ENCODE peak calls at places on chromosome 17, in nine cellular contexts. One of them, this sample, is unnamed.

GRCh38 chr17:77462101-77462500 is 321.3 kb downstream of the SEC14L1 start:
- DNase-seq in HCT116: no peak
- DNase-seq in T-helper 17 cell: no peak
- DNase-seq in AG09309: no peak
- DNase-seq in stimulated activated CD8-positive, alpha-beta memory T cell treated with anti-CD3 and anti-CD28 coated beads, Interleukin-15, amount 100 ng/mL, for 24 hours: no peak
- DNase-seq in Right ventricle myocardium superior: peak
- DNase-seq in Calu3: no peak
- DNase-seq in activated T-helper 9 cell treated with anti-CD3 and anti-CD28 coated beads, Interleukin-2, amount 50 U/mL, for 16 hours: no peak
- DNase-seq in stomach: no peak
- DNase-seq in this sample: no peak

GRCh38 chr17:66514227-66514806 is 211.9 kb downstream of the PRKCA start:
- DNase-seq in HCT116: no peak
- DNase-seq in T-helper 17 cell: no peak
- DNase-seq in AG09309: no peak
- DNase-seq in stimulated activated CD8-positive, alpha-beta memory T cell treated with anti-CD3 and anti-CD28 coated beads, Interleukin-15, amount 100 ng/mL, for 24 hours: no peak
- DNase-seq in Right ventricle myocardium superior: no peak
- DNase-seq in Calu3: no peak
- DNase-seq in activated T-helper 9 cell treated with anti-CD3 and anti-CD28 coated beads, Interleukin-2, amount 50 U/mL, for 16 hours: no peak
- DNase-seq in stomach: no peak
- DNase-seq in this sample: no peak

GRCh38 chr17:69170377-69170776 is 28.7 kb upstream of the ABCA6 start:
- DNase-seq in HCT116: no peak
- DNase-seq in T-helper 17 cell: no peak
- DNase-seq in AG09309: no peak
- DNase-seq in stimulated activated CD8-positive, alpha-beta memory T cell treated with anti-CD3 and anti-CD28 coated beads, Interleukin-15, amount 100 ng/mL, for 24 hours: no peak
- DNase-seq in Right ventricle myocardium superior: no peak
- DNase-seq in Calu3: no peak
- DNase-seq in activated T-helper 9 cell treated with anti-CD3 and anti-CD28 coated beads, Interleukin-2, amount 50 U/mL, for 16 hours: no peak
- DNase-seq in stomach: no peak
- DNase-seq in this sample: no peak

GRCh38 chr17:31094600-31095238 is at the start of gene NF1:
- DNase-seq in HCT116: peak
- DNase-seq in T-helper 17 cell: peak
- DNase-seq in AG09309: peak
- DNase-seq in stimulated activated CD8-positive, alpha-beta memory T cell treated with anti-CD3 and anti-CD28 coated beads, Interleukin-15, amount 100 ng/mL, for 24 hours: peak
- DNase-seq in Right ventricle myocardium superior: peak
- DNase-seq in Calu3: peak
- DNase-seq in activated T-helper 9 cell treated with anti-CD3 and anti-CD28 coated beads, Interleukin-2, amount 50 U/mL, for 16 hours: peak
- DNase-seq in stomach: peak
- DNase-seq in this sample: peak

GRCh38 chr17:46885956-46886663 is 34.7 kb downstream of the WNT9B start:
- DNase-seq in HCT116: no peak
- DNase-seq in T-helper 17 cell: no peak
- DNase-seq in AG09309: no peak
- DNase-seq in stimulated activated CD8-positive, alpha-beta memory T cell treated with anti-CD3 and anti-CD28 coated beads, Interleukin-15, amount 100 ng/mL, for 24 hours: no peak
- DNase-seq in Right ventricle myocardium superior: no peak
- DNase-seq in Calu3: no peak
- DNase-seq in activated T-helper 9 cell treated with anti-CD3 and anti-CD28 coated beads, Interleukin-2, amount 50 U/mL, for 16 hours: no peak
- DNase-seq in stomach: no peak
- DNase-seq in this sample: no peak

GRCh38 chr17:38554430-38555350 is 51.1 kb downstream of the SRCIN1 start:
- DNase-seq in HCT116: no peak
- DNase-seq in T-helper 17 cell: no peak
- DNase-seq in AG09309: no peak
- DNase-seq in stimulated activated CD8-positive, alpha-beta memory T cell treated with anti-CD3 and anti-CD28 coated beads, Interleukin-15, amount 100 ng/mL, for 24 hours: no peak
- DNase-seq in Right ventricle myocardium superior: no peak
- DNase-seq in Calu3: no peak
- DNase-seq in activated T-helper 9 cell treated with anti-CD3 and anti-CD28 coated beads, Interleukin-2, amount 50 U/mL, for 16 hours: no peak
- DNase-seq in stomach: no peak
- DNase-seq in this sample: no peak

GRCh38 chr17:77420804-77421634 is 280.2 kb downstream of the SEC14L1 start:
- DNase-seq in HCT116: no peak
- DNase-seq in T-helper 17 cell: peak
- DNase-seq in AG09309: no peak
- DNase-seq in stimulated activated CD8-positive, alpha-beta memory T cell treated with anti-CD3 and anti-CD28 coated beads, Interleukin-15, amount 100 ng/mL, for 24 hours: no peak
- DNase-seq in Right ventricle myocardium superior: no peak
- DNase-seq in Calu3: no peak
- DNase-seq in activated T-helper 9 cell treated with anti-CD3 and anti-CD28 coated beads, Interleukin-2, amount 50 U/mL, for 16 hours: no peak
- DNase-seq in stomach: no peak
- DNase-seq in this sample: peak

GRCh38 chr17:75922173-75922961 is 17.7 kb upstream of the MRPL38 start:
- DNase-seq in HCT116: no peak
- DNase-seq in T-helper 17 cell: no peak
- DNase-seq in AG09309: no peak
- DNase-seq in stimulated activated CD8-positive, alpha-beta memory T cell treated with anti-CD3 and anti-CD28 coated beads, Interleukin-15, amount 100 ng/mL, for 24 hours: no peak
- DNase-seq in Right ventricle myocardium superior: no peak
- DNase-seq in Calu3: no peak
- DNase-seq in activated T-helper 9 cell treated with anti-CD3 and anti-CD28 coated beads, Interleukin-2, amount 50 U/mL, for 16 hours: no peak
- DNase-seq in stomach: no peak
- DNase-seq in this sample: no peak

GRCh38 chr17:2241823-2242222 is 61.8 kb downstream of the SMG6 start:
- DNase-seq in HCT116: no peak
- DNase-seq in T-helper 17 cell: no peak
- DNase-seq in AG09309: no peak
- DNase-seq in stimulated activated CD8-positive, alpha-beta memory T cell treated with anti-CD3 and anti-CD28 coated beads, Interleukin-15, amount 100 ng/mL, for 24 hours: no peak
- DNase-seq in Right ventricle myocardium superior: no peak
- DNase-seq in Calu3: no peak
- DNase-seq in activated T-helper 9 cell treated with anti-CD3 and anti-CD28 coated beads, Interleukin-2, amount 50 U/mL, for 16 hours: no peak
- DNase-seq in stomach: no peak
- DNase-seq in this sample: no peak

GRCh38 chr17:34378664-34379101 is 15.7 kb upstream of the CCL1 start:
- DNase-seq in HCT116: no peak
- DNase-seq in T-helper 17 cell: no peak
- DNase-seq in AG09309: no peak
- DNase-seq in stimulated activated CD8-positive, alpha-beta memory T cell treated with anti-CD3 and anti-CD28 coated beads, Interleukin-15, amount 100 ng/mL, for 24 hours: no peak
- DNase-seq in Right ventricle myocardium superior: peak
- DNase-seq in Calu3: no peak
- DNase-seq in activated T-helper 9 cell treated with anti-CD3 and anti-CD28 coated beads, Interleukin-2, amount 50 U/mL, for 16 hours: no peak
- DNase-seq in stomach: no peak
- DNase-seq in this sample: no peak

GRCh38 chr17:45908460-45908859 is 14.1 kb downstream of the MAPT start:
- DNase-seq in HCT116: no peak
- DNase-seq in T-helper 17 cell: no peak
- DNase-seq in AG09309: no peak
- DNase-seq in stimulated activated CD8-positive, alpha-beta memory T cell treated with anti-CD3 and anti-CD28 coated beads, Interleukin-15, amount 100 ng/mL, for 24 hours: no peak
- DNase-seq in Right ventricle myocardium superior: no peak
- DNase-seq in Calu3: no peak
- DNase-seq in activated T-helper 9 cell treated with anti-CD3 and anti-CD28 coated beads, Interleukin-2, amount 50 U/mL, for 16 hours: no peak
- DNase-seq in stomach: no peak
- DNase-seq in this sample: peak

GRCh38 chr17:71085238-71086033 is 916.1 kb downstream of the KCNJ2 start:
- DNase-seq in HCT116: peak
- DNase-seq in T-helper 17 cell: no peak
- DNase-seq in AG09309: no peak
- DNase-seq in stimulated activated CD8-positive, alpha-beta memory T cell treated with anti-CD3 and anti-CD28 coated beads, Interleukin-15, amount 100 ng/mL, for 24 hours: no peak
- DNase-seq in Right ventricle myocardium superior: no peak
- DNase-seq in Calu3: peak
- DNase-seq in activated T-helper 9 cell treated with anti-CD3 and anti-CD28 coated beads, Interleukin-2, amount 50 U/mL, for 16 hours: no peak
- DNase-seq in stomach: peak
- DNase-seq in this sample: peak

GRCh38 chr17:47707884-47708283 is 13.9 kb downstream of the TBKBP1 start:
- DNase-seq in HCT116: no peak
- DNase-seq in T-helper 17 cell: no peak
- DNase-seq in AG09309: no peak
- DNase-seq in stimulated activated CD8-positive, alpha-beta memory T cell treated with anti-CD3 and anti-CD28 coated beads, Interleukin-15, amount 100 ng/mL, for 24 hours: no peak
- DNase-seq in Right ventricle myocardium superior: no peak
- DNase-seq in Calu3: no peak
- DNase-seq in activated T-helper 9 cell treated with anti-CD3 and anti-CD28 coated beads, Interleukin-2, amount 50 U/mL, for 16 hours: no peak
- DNase-seq in stomach: no peak
- DNase-seq in this sample: no peak

GRCh38 chr17:21248495-21248894 is 4.7 kb downstream of the NATD1 start:
- DNase-seq in HCT116: no peak
- DNase-seq in T-helper 17 cell: no peak
- DNase-seq in AG09309: no peak
- DNase-seq in stimulated activated CD8-positive, alpha-beta memory T cell treated with anti-CD3 and anti-CD28 coated beads, Interleukin-15, amount 100 ng/mL, for 24 hours: no peak
- DNase-seq in Right ventricle myocardium superior: no peak
- DNase-seq in Calu3: no peak
- DNase-seq in activated T-helper 9 cell treated with anti-CD3 and anti-CD28 coated beads, Interleukin-2, amount 50 U/mL, for 16 hours: no peak
- DNase-seq in stomach: no peak
- DNase-seq in this sample: no peak

GRCh38 chr17:31693433-31694210 is 165.4 kb downstream of the COPRS start:
- DNase-seq in HCT116: no peak
- DNase-seq in T-helper 17 cell: no peak
- DNase-seq in AG09309: no peak
- DNase-seq in stimulated activated CD8-positive, alpha-beta memory T cell treated with anti-CD3 and anti-CD28 coated beads, Interleukin-15, amount 100 ng/mL, for 24 hours: no peak
- DNase-seq in Right ventricle myocardium superior: no peak
- DNase-seq in Calu3: no peak
- DNase-seq in activated T-helper 9 cell treated with anti-CD3 and anti-CD28 coated beads, Interleukin-2, amount 50 U/mL, for 16 hours: no peak
- DNase-seq in stomach: no peak
- DNase-seq in this sample: no peak

GRCh38 chr17:33725675-33726271 is 432.7 kb upstream of the ASIC2 start:
- DNase-seq in HCT116: no peak
- DNase-seq in T-helper 17 cell: no peak
- DNase-seq in AG09309: no peak
- DNase-seq in stimulated activated CD8-positive, alpha-beta memory T cell treated with anti-CD3 and anti-CD28 coated beads, Interleukin-15, amount 100 ng/mL, for 24 hours: no peak
- DNase-seq in Right ventricle myocardium superior: peak
- DNase-seq in Calu3: peak
- DNase-seq in activated T-helper 9 cell treated with anti-CD3 and anti-CD28 coated beads, Interleukin-2, amount 50 U/mL, for 16 hours: no peak
- DNase-seq in stomach: peak
- DNase-seq in this sample: peak

GRCh38 chr17:55038291-55038690 is 69.7 kb downstream of the STXBP4 start:
- DNase-seq in HCT116: no peak
- DNase-seq in T-helper 17 cell: no peak
- DNase-seq in AG09309: no peak
- DNase-seq in stimulated activated CD8-positive, alpha-beta memory T cell treated with anti-CD3 and anti-CD28 coated beads, Interleukin-15, amount 100 ng/mL, for 24 hours: no peak
- DNase-seq in Right ventricle myocardium superior: no peak
- DNase-seq in Calu3: no peak
- DNase-seq in activated T-helper 9 cell treated with anti-CD3 and anti-CD28 coated beads, Interleukin-2, amount 50 U/mL, for 16 hours: no peak
- DNase-seq in stomach: no peak
- DNase-seq in this sample: no peak

GRCh38 chr17:77476006-77476405 is 335.2 kb downstream of the SEC14L1 start:
- DNase-seq in HCT116: no peak
- DNase-seq in T-helper 17 cell: no peak
- DNase-seq in AG09309: no peak
- DNase-seq in stimulated activated CD8-positive, alpha-beta memory T cell treated with anti-CD3 and anti-CD28 coated beads, Interleukin-15, amount 100 ng/mL, for 24 hours: no peak
- DNase-seq in Right ventricle myocardium superior: no peak
- DNase-seq in Calu3: no peak
- DNase-seq in activated T-helper 9 cell treated with anti-CD3 and anti-CD28 coated beads, Interleukin-2, amount 50 U/mL, for 16 hours: no peak
- DNase-seq in stomach: no peak
- DNase-seq in this sample: no peak

GRCh38 chr17:82493517-82493840 is 26.1 kb upstream of the FOXK2 start:
- DNase-seq in HCT116: no peak
- DNase-seq in T-helper 17 cell: no peak
- DNase-seq in AG09309: no peak
- DNase-seq in stimulated activated CD8-positive, alpha-beta memory T cell treated with anti-CD3 and anti-CD28 coated beads, Interleukin-15, amount 100 ng/mL, for 24 hours: no peak
- DNase-seq in Right ventricle myocardium superior: no peak
- DNase-seq in Calu3: no peak
- DNase-seq in activated T-helper 9 cell treated with anti-CD3 and anti-CD28 coated beads, Interleukin-2, amount 50 U/mL, for 16 hours: no peak
- DNase-seq in stomach: no peak
- DNase-seq in this sample: no peak

GRCh38 chr17:71423871-71424546 is 696.8 kb upstream of the SOX9 start:
- DNase-seq in HCT116: peak
- DNase-seq in T-helper 17 cell: no peak
- DNase-seq in AG09309: no peak
- DNase-seq in stimulated activated CD8-positive, alpha-beta memory T cell treated with anti-CD3 and anti-CD28 coated beads, Interleukin-15, amount 100 ng/mL, for 24 hours: no peak
- DNase-seq in Right ventricle myocardium superior: no peak
- DNase-seq in Calu3: peak
- DNase-seq in activated T-helper 9 cell treated with anti-CD3 and anti-CD28 coated beads, Interleukin-2, amount 50 U/mL, for 16 hours: no peak
- DNase-seq in stomach: no peak
- DNase-seq in this sample: no peak